ENCODE peak calls at places on chromosome 22, in seven cellular contexts. D is SW 1271; K is NCI-H748 treated with DMSO at 0.1 percent for 48 hours; J is Peyer's patch; E is AML-193; V is AG08396; L is naive thymus-derived CD8-positive, alpha-beta T cell. F is an unnamed sample.

GRCh38 chr22:17371446-17371845 is 2.2 kb downstream of the CECR2 start:
- DNase-seq in K (no peak), E (no peak), D (no peak), J (no peak), V (no peak), L (no peak), F (no peak)

GRCh38 chr22:25564320-25564978 is at the start of gene GRK3:
- DNase-seq in D (peak), K (no peak), J (peak), E (peak), L (peak), V (peak), F (peak)

GRCh38 chr22:48316876-48317250 is 1510.8 kb downstream of the BRD1 start:
- DNase-seq in J (no peak), L (no peak), K (no peak), V (no peak), E (no peak), D (no peak), F (no peak)

GRCh38 chr22:23745780-23746179 is 5.1 kb downstream of the ZNF70 start:
- DNase-seq in J (no peak), E (no peak), L (no peak), K (no peak), V (no peak), D (no peak), F (no peak)

GRCh38 chr22:29998627-29999026 is 81.6 kb upstream of the HORMAD2 start:
- DNase-seq in K (no peak), V (no peak), D (no peak), E (no peak), J (no peak), L (no peak), F (no peak)

GRCh38 chr22:28582806-28583205 is 96.8 kb downstream of the TTC28 start:
- DNase-seq in L (no peak), D (no peak), E (no peak), J (no peak), K (no peak), V (peak), F (no peak)

GRCh38 chr22:27715078-27715477 is 86.5 kb downstream of the MN1 start:
- DNase-seq in E (no peak), K (no peak), L (no peak), V (no peak), D (no peak), J (no peak), F (no peak)

GRCh38 chr22:24156146-24156914 is 25.0 kb upstream of the SUSD2 start:
- DNase-seq in K (no peak), L (peak), D (no peak), E (no peak), J (peak), V (peak), F (peak)

GRCh38 chr22:37904572-37905533 is 1.2 kb upstream of the MICALL1 start:
- DNase-seq in L (no peak), E (no peak), V (peak), K (no peak), J (no peak), D (peak), F (peak)

GRCh38 chr22:30195245-30196140 is 51.1 kb downstream of the LIF start:
- DNase-seq in E (no peak), J (no peak), L (no peak), V (no peak), K (no peak), D (no peak), F (no peak)

GRCh38 chr22:50180727-50181521 is 4.8 kb upstream of the TRABD start:
- DNase-seq in J (no peak), E (no peak), K (no peak), D (no peak), L (no peak), V (no peak), F (no peak)

GRCh38 chr22:43389227-43389836 is 22.5 kb upstream of the MPPED1 start:
- DNase-seq in D (no peak), E (no peak), K (no peak), V (no peak), J (no peak), L (no peak), F (no peak)

GRCh38 chr22:44862981-44863860 is 110.8 kb downstream of the ARHGAP8 start:
- DNase-seq in E (no peak), V (no peak), J (no peak), L (no peak), K (no peak), D (no peak), F (no peak)

GRCh38 chr22:46007848-46008261 is 30.9 kb upstream of the WNT7B start:
- DNase-seq in V (peak), E (no peak), D (no peak), K (no peak), L (no peak), J (no peak), F (no peak)

GRCh38 chr22:21688706-21689381 is 23.0 kb downstream of the PPIL2 start:
- DNase-seq in E (no peak), J (no peak), V (no peak), D (no peak), K (no peak), L (no peak), F (no peak)

GRCh38 chr22:49291169-49291568 is 536.5 kb downstream of the BRD1 start:
- DNase-seq in E (no peak), V (no peak), K (no peak), J (no peak), D (no peak), L (no peak), F (no peak)

GRCh38 chr22:50192056-50192824 is 6.5 kb downstream of the TRABD start:
- DNase-seq in J (peak), K (no peak), L (no peak), V (no peak), D (no peak), E (no peak), F (no peak)

GRCh38 chr22:29480512-29481264 is 670 bp downstream of the NEFH start:
- DNase-seq in D (no peak), K (no peak), J (no peak), L (no peak), V (no peak), E (no peak), F (peak)

GRCh38 chr22:24421428-24421931 is 5.9 kb upstream of the ADORA2A start:
- DNase-seq in J (no peak), E (no peak), K (no peak), D (no peak), V (no peak), L (no peak), F (peak)

GRCh38 chr22:27752771-27753170 is 48.8 kb downstream of the MN1 start:
- DNase-seq in J (no peak), E (no peak), K (no peak), L (no peak), D (no peak), V (no peak), F (no peak)

GRCh38 chr22:38879961-38880360 is 7.9 kb upstream of the CBX6 start:
- DNase-seq in K (no peak), V (no peak), D (no peak), L (no peak), J (no peak), E (no peak), F (no peak)

GRCh38 chr22:41885576-41885975 is 29.3 kb downstream of the SHISA8 start:
- DNase-seq in J (no peak), E (no peak), K (no peak), L (no peak), V (no peak), D (no peak), F (no peak)

F was measured in glutamatergic neuron.